ENCODE peak calls at places on chromosomes 5 and 9, in nine cellular contexts. U is thyroid gland, J is endothelial cell, S is right lobe of liver, X is neural crest cell, F is GM20000, E is coronary artery, G is MCF 10A, M is uterus. K is an unnamed sample.

GRCh38 chr5:129118826-129119225 is 24.3 kb downstream of the ISOC1 start:
- DNase-seq in U (no peak), J (no peak), S (no peak), X (no peak), F (no peak), E (no peak), G (no peak), M (no peak), K (no peak)

GRCh38 chr9:120891255-120891954 is 14.4 kb upstream of the PHF19 start:
- DNase-seq in U (no peak), J (no peak), S (no peak), X (no peak), F (no peak), E (no peak), G (no peak), M (no peak), K (no peak)

GRCh38 chr9:6692891-6693361 is 47.4 kb upstream of the GLDC start:
- DNase-seq in U (no peak), J (no peak), S (no peak), X (no peak), F (no peak), E (no peak), G (no peak), M (no peak), K (no peak)

GRCh38 chr5:372556-372910 is 51.0 kb downstream of the AHRR start:
- DNase-seq in U (no peak), J (no peak), S (peak; percentile 40), X (no peak), F (no peak), E (peak; percentile 54), G (no peak), M (no peak), K (no peak)

GRCh38 chr9:1207681-1208080 is 157.5 kb downstream of the DMRT2 start:
- DNase-seq in U (no peak), J (no peak), S (no peak), X (no peak), F (no peak), E (no peak), G (no peak), M (peak; percentile 46), K (no peak)

GRCh38 chr9:33013962-33014664 is 11.0 kb upstream of the DNAJA1 start:
- DNase-seq in U (no peak), J (no peak), S (no peak), X (no peak), F (no peak), E (no peak), G (no peak), M (no peak), K (no peak)

GRCh38 chr5:37189355-37189754 is 59.8 kb downstream of the CPLANE1 start:
- DNase-seq in U (no peak), J (no peak), S (no peak), X (no peak), F (no peak), E (no peak), G (no peak), M (no peak), K (no peak)

GRCh38 chr5:10454591-10455272 is 13.1 kb downstream of the ROPN1L start:
- DNase-seq in U (no peak), J (no peak), S (peak; percentile 31), X (no peak), F (no peak), E (no peak), G (peak; percentile 74), M (peak; percentile 50), K (no peak)

GRCh38 chr5:135977375-135977928 is 22.7 kb upstream of the LECT2 start:
- DNase-seq in U (peak; percentile 74), J (peak; percentile 91), S (peak; percentile 97), X (peak; percentile 77), F (peak; percentile 59), E (no peak), G (no peak), M (no peak), K (peak; percentile 49)

GRCh38 chr5:148474025-148474511 is 90.3 kb downstream of the FBXO38 start:
- DNase-seq in U (peak; percentile 12), J (no peak), S (no peak), X (no peak), F (no peak), E (peak; percentile 90), G (peak; percentile 63), M (peak; percentile 35), K (no peak)

GRCh38 chr9:86040281-86041155 is 58.8 kb downstream of the GOLM1 start:
- DNase-seq in U (no peak), J (no peak), S (no peak), X (no peak), F (no peak), E (no peak), G (no peak), M (no peak), K (no peak)

GRCh38 chr9:86036555-86036954 is 62.8 kb downstream of the GOLM1 start:
- DNase-seq in U (no peak), J (no peak), S (no peak), X (no peak), F (no peak), E (no peak), G (no peak), M (no peak), K (no peak)

GRCh38 chr9:86035827-86036440 is 63.4 kb downstream of the GOLM1 start:
- DNase-seq in U (no peak), J (no peak), S (no peak), X (no peak), F (no peak), E (no peak), G (no peak), M (no peak), K (no peak)

DNA sequence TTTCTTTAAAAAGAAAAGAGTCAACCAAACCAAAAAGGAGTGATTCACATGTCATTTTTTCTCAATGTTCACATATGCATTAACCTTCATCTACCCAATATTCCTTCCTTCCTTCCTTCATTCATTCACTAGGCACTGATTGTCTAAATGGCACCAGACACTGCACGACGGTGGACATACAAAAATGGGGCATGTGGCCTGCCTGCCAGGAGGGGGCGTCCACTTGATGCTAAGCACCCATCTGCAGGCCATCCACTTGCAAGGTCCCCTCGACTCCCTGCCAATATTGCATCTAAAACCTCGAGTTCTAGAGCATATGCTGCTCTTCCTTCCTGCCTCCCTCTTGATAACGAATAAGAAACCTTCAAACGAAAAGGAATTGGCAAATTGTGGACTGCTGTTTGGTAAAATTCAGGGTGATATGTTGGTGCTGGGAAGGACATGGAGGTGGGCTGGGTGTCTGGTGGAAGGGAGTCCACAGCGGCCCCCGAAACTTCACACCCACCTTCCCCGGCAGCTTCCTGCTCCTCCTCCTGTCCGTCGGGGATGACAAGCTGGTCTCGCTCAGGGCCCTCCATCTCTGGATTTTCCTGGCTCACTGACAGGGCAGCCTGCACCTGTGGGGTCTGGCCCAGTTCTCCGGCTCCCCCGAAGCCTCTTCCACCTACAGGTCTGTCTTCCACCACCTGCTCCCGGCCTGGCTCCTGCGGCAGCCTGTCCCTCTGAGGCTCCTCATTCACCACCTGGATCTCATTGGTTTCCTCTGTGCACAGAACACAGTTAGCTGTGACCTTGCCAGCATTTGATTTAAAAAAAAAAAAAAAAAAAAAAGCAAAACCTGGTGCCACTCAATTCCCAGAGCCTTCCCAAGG is 64.3 kb downstream of the GOLM1 start:
- DNase-seq in U (peak; percentile 12), J (peak; percentile 69), S (no peak), X (peak; percentile 29), F (peak; percentile 48), E (no peak), G (peak; percentile 53), M (no peak), K (peak; percentile 57)
- TF ChIP-seq CTCF in U (no peak), J (peak; percentile 67), S (peak; percentile 48), X (peak; percentile 64), F (peak; percentile 64), E (no peak), G (peak; percentile 48), M (peak; percentile 28), K (peak; percentile 56)

GRCh38 chr5:173873296-173873922 is 14.7 kb upstream of the CPEB4 start:
- DNase-seq in U (no peak), J (no peak), S (no peak), X (no peak), F (no peak), E (no peak), G (no peak), M (no peak), K (no peak)

GRCh38 chr5:173878224-173878967 is 9.8 kb upstream of the CPEB4 start:
- DNase-seq in U (peak; percentile 86), J (no peak), S (peak; percentile 74), X (no peak), F (no peak), E (no peak), G (no peak), M (no peak), K (no peak)

GRCh38 chr5:173872887-173873286 is 15.3 kb upstream of the CPEB4 start:
- DNase-seq in U (no peak), J (no peak), S (no peak), X (no peak), F (no peak), E (no peak), G (no peak), M (no peak), K (no peak)

GRCh38 chr5:173880306-173880985 is 7.7 kb upstream of the CPEB4 start:
- DNase-seq in U (no peak), J (no peak), S (no peak), X (no peak), F (no peak), E (no peak), G (no peak), M (no peak), K (no peak)

GRCh38 chr5:173875189-173875588 is 13.0 kb upstream of the CPEB4 start:
- DNase-seq in U (no peak), J (no peak), S (no peak), X (no peak), F (no peak), E (no peak), G (no peak), M (no peak), K (no peak)
- TF ChIP-seq CTCF in U (no peak), J (no peak), S (no peak), X (no peak), F (no peak), E (no peak), G (no peak), M (no peak), K (no peak)

DNA sequence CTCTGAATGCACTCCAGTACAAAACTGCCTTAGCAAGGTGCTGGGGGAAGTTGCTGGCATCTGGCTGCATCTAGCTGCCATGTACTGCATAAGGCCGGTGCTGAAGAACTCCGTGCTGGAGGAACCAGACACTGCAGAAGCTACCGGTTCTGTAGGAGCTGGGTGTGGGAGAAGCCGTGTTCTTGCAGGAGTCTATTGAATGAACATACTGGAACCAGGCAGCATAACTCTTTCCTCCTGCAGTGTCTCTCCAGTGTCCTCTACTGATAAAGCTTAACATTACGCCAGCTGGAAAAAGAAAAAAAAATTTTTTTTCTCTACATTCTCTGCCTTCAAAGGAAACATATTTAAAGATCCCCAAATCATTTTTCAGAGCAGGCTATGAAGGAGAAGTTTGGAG is 38.5 kb downstream of the VPS13A start:
- DNase-seq in U (no peak), J (no peak), S (no peak), X (no peak), F (no peak), E (no peak), G (no peak), M (no peak), K (no peak)
- TF ChIP-seq CTCF in U (no peak), J (no peak), S (peak; percentile 32), X (no peak), F (no peak), E (no peak), G (no peak), M (no peak), K (peak; percentile 14)

DNA sequence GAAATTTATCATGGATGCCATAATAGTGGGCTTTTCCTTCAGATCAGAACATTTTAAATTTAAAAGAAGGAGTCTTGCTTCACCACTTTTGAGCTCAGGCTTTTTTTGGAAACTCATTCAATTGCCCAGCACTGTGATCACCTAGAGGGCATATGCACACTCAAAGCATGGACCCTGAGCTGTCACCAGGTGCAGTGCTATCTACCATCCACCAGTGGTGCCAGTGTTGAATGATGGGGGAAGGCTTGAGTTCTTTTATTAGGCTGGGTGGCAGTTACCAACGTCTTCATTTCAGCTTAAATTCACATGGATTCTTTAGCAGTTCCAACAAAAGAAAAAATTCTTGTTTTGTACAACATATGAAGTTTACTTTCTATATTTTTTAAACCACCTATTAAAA is 164.1 kb downstream of the CFAP90 start:
- DNase-seq in U (no peak), J (no peak), S (no peak), X (no peak), F (no peak), E (no peak), G (no peak), M (no peak), K (no peak)
- TF ChIP-seq CTCF in U (no peak), J (no peak), S (no peak), X (no peak), F (no peak), E (no peak), G (no peak), M (no peak), K (no peak)